ENCODE peak calls at places on chromosomes 5 and 9, in nine cellular contexts. R, E, V, H, F, Q, K, W and C are unnamed samples.

GRCh38 chr9:95004452-95005275 is 278.2 kb downstream of the AOPEP start:
- DNase-seq in F (peak), R (no peak), H (peak), K (peak), W (peak), V (peak), Q (no peak), E (no peak), C (no peak)

GRCh38 chr5:71982717-71983395 is 124.4 kb upstream of the MAP1B start:
- DNase-seq in Q (no peak), E (no peak), R (no peak), W (no peak), H (no peak), K (no peak), F (no peak), V (peak), C (no peak)

GRCh38 chr9:113593682-113594281 is 130.3 kb downstream of the RGS3 start:
- DNase-seq in Q (peak), K (peak), E (no peak), H (peak), W (peak), F (peak), V (peak), R (peak), C (peak)

GRCh38 chr5:142358648-142359047 is 33.8 kb upstream of the SPRY4 start:
- DNase-seq in W (no peak), H (no peak), F (no peak), R (no peak), V (no peak), K (no peak), E (no peak), Q (no peak), C (no peak)

GRCh38 chr5:139167533-139167932 is 30.6 kb downstream of the SIL1 start:
- DNase-seq in W (no peak), V (no peak), K (no peak), R (no peak), Q (no peak), H (no peak), F (no peak), E (no peak), C (no peak)

GRCh38 chr9:18365651-18366050 is 108.3 kb upstream of the ADAMTSL1 start:
- DNase-seq in R (no peak), V (no peak), W (no peak), K (no peak), Q (no peak), F (no peak), H (no peak), E (no peak), C (no peak)

GRCh38 chr5:177552839-177553455 is 1.4 kb downstream of the FAM193B start:
- DNase-seq in F (no peak), V (no peak), H (no peak), Q (no peak), W (no peak), K (no peak), R (no peak), E (no peak), C (peak)

GRCh38 chr5:178145965-178146820 is 7.5 kb downstream of the NHP2 start:
- DNase-seq in H (peak), V (peak), W (peak), K (peak), Q (peak), F (peak), R (peak), E (peak), C (peak)

GRCh38 chr5:168702511-168702910 is 123.3 kb upstream of the PANK3 start:
- DNase-seq in V (no peak), E (no peak), W (no peak), K (no peak), F (no peak), H (no peak), Q (no peak), R (no peak), C (no peak)

GRCh38 chr5:142866563-142867275 is 96.5 kb downstream of the ARHGAP26 start:
- DNase-seq in Q (peak), V (peak), F (peak), R (peak), K (peak), W (peak), E (peak), H (no peak), C (peak)

GRCh38 chr9:88535226-88535931 is 401 bp downstream of the NXNL2 start:
- DNase-seq in H (peak), Q (no peak), R (no peak), E (no peak), V (peak), K (peak), W (no peak), F (peak), C (no peak)

DNA sequence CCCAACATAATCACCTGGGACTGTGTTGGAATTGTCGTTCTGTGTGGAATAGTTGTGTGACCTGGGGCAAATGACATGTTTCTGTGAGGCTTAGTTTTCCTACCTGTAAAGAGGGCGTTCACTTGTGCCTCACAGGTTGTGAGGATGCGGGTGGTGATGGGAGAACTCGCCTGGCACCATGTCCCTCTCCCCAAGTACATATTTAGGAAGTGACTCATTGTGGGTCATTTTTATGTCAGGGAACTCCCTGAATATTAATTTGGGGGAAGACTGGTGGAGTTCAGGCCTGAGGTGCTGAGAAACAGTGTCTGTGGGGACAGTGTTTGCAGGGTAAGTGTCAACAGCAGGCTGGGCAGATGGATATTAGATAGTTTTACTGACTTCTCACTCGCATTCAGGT is 144.7 kb downstream of the KDM4C start:
- DNase-seq in R (peak), F (no peak), Q (peak), W (no peak), H (no peak), E (no peak), V (no peak), K (no peak), C (peak)
- TF ChIP-seq CTCF in R (no peak), F (no peak), Q (no peak), W (no peak), H (no peak), E (no peak), V (no peak), K (no peak), C (no peak)

GRCh38 chr9:127698985-127699670 is 7.7 kb upstream of the CFAP157 start:
- DNase-seq in E (peak), H (peak), W (peak), K (peak), Q (peak), F (peak), R (peak), V (peak), C (peak)
- TF ChIP-seq CTCF in E (no peak), H (peak), W (no peak), K (no peak), Q (no peak), F (no peak), R (peak), V (no peak), C (no peak)

GRCh38 chr5:127875235-127876021 is 172.2 kb downstream of the CCDC192 start:
- DNase-seq in Q (peak), R (peak), F (peak), E (no peak), K (peak), V (peak), H (peak), W (peak), C (peak)
- TF ChIP-seq CTCF in Q (peak), R (peak), F (no peak), E (no peak), K (peak), V (peak), H (peak), W (peak), C (peak)

GRCh38 chr9:76372345-76372744 is 21.9 kb downstream of the RFK start:
- DNase-seq in F (no peak), Q (no peak), R (no peak), V (no peak), H (no peak), K (no peak), E (no peak), W (no peak), C (no peak)
- TF ChIP-seq CTCF in F (no peak), Q (no peak), R (no peak), V (no peak), H (no peak), K (no peak), E (no peak), W (no peak), C (no peak)

DNA sequence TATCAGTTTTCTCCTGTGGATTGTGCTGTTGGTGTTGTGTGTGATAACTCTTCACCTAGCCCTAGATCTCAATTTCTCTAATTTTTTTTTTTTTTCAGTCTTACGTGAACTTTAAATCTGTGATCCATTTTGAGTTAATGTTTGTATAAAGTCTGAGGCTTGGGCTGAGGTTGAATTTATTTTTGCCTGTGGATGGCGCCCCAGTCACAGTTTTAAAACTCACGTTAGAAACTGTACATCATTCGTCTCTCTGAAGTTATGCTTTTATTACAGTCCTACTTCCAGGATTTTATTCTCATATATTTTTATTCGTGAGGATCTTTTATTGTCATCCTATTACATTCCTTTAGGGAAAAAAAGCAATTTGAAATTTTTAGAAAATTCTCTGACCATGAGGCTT is 103.1 kb downstream of the EHMT1 start:
- DNase-seq in V (no peak), Q (no peak), R (no peak), W (no peak), E (peak), K (no peak), H (no peak), F (no peak), C (no peak)
- TF ChIP-seq CTCF in V (no peak), Q (no peak), R (no peak), W (peak), E (peak), K (no peak), H (no peak), F (no peak), C (no peak)